ENCODE peak calls at places on chromosomes 6 and 20, in eight cellular contexts. D is left ventricle myocardium inferior; E is pancreas; J is cardiac fibroblast; H is GM12865; N is CD8-positive, alpha-beta T cell; W is choroid plexus epithelial cell; L is spleen. B is an unnamed sample.

GRCh38 chr6:147201885-147202515 is 2.2 kb upstream of the STXBP5 start:
- DNase-seq in D (no peak), E (no peak), J (peak; percentile 30), H (peak; percentile 55), N (no peak), W (peak; percentile 73), L (no peak), B (no peak)

GRCh38 chr6:74073429-74073828 is 377.4 kb downstream of the CD109 start:
- DNase-seq in D (no peak), E (no peak), J (peak; percentile 18), H (no peak), N (no peak), W (peak; percentile 49), L (no peak), B (no peak)

GRCh38 chr6:146389740-146390139 is 153.9 kb upstream of the RAB32 start:
- DNase-seq in D (no peak), E (no peak), J (peak; percentile 21), H (no peak), N (no peak), W (no peak), L (no peak), B (no peak)

GRCh38 chr6:170230520-170231390 is 60.1 kb downstream of the DLL1 start:
- DNase-seq in D (peak; percentile 19), E (peak; percentile 45), J (no peak), H (no peak), N (no peak), W (no peak), L (no peak), B (no peak)

GRCh38 chr6:163756079-163756478 is 341.6 kb downstream of the QKI start:
- DNase-seq in D (no peak), E (no peak), J (no peak), H (peak; percentile 94), N (no peak), W (peak; percentile 61), L (no peak), B (no peak)

GRCh38 chr6:130216630-130217029 is 6.1 kb downstream of the SAMD3 start:
- DNase-seq in D (no peak), E (no peak), J (no peak), H (no peak), N (no peak), W (no peak), L (no peak), B (no peak)

GRCh38 chr6:10565913-10566312 is 44.8 kb downstream of the GCNT2 start:
- DNase-seq in D (no peak), E (no peak), J (no peak), H (no peak), N (no peak), W (no peak), L (no peak), B (no peak)

GRCh38 chr20:50413088-50413500 is 97.1 kb upstream of the PTPN1 start:
- DNase-seq in D (no peak), E (no peak), J (peak; percentile 50), H (no peak), N (no peak), W (peak; percentile 52), L (no peak), B (no peak)

GRCh38 chr20:43243672-43244269 is 54.1 kb upstream of the PTPRT start:
- DNase-seq in D (no peak), E (no peak), J (peak; percentile 6), H (peak; percentile 3), N (no peak), W (no peak), L (no peak), B (no peak)

GRCh38 chr20:14612389-14612788 is 275.0 kb upstream of the FLRT3 start:
- DNase-seq in D (no peak), E (no peak), J (peak; percentile 15), H (no peak), N (no peak), W (peak; percentile 52), L (no peak), B (no peak)

GRCh38 chr6:167720456-167721285 is 106.0 kb upstream of the AFDN start:
- DNase-seq in D (no peak), E (no peak), J (no peak), H (no peak), N (no peak), W (no peak), L (peak; percentile 54), B (no peak)

GRCh38 chr6:80771941-80772340 is 665.5 kb downstream of the BCKDHB start:
- DNase-seq in D (no peak), E (no peak), J (peak; percentile 34), H (no peak), N (no peak), W (peak; percentile 60), L (no peak), B (peak; percentile 11)

GRCh38 chr6:132932566-132932965 is 118.2 kb downstream of the RPS12 start:
- DNase-seq in D (no peak), E (no peak), J (no peak), H (no peak), N (no peak), W (no peak), L (no peak), B (no peak)

GRCh38 chr6:41547799-41548097 is 1.6 kb downstream of the FOXP4 start:
- DNase-seq in D (no peak), E (no peak), J (no peak), H (no peak), N (no peak), W (no peak), L (no peak), B (no peak)

GRCh38 chr20:23255658-23256385 is 94.8 kb upstream of the NXT1 start:
- DNase-seq in D (no peak), E (no peak), J (peak; percentile 54), H (no peak), N (no peak), W (peak; percentile 64), L (no peak), B (no peak)

GRCh38 chr6:37936150-37936549 is 116.6 kb downstream of the ZFAND3 start:
- DNase-seq in D (no peak), E (no peak), J (no peak), H (no peak), N (no peak), W (no peak), L (no peak), B (no peak)

GRCh38 chr6:135321012-135321621 is 140.0 kb downstream of the MYB start:
- DNase-seq in D (no peak), E (no peak), J (no peak), H (no peak), N (no peak), W (no peak), L (no peak), B (no peak)

GRCh38 chr6:32716396-32716795 is 24.8 kb upstream of the HLA-DQA2 start:
- DNase-seq in D (no peak), E (no peak), J (no peak), H (peak; percentile 15), N (no peak), W (no peak), L (no peak), B (no peak)
- TF ChIP-seq CTCF in D (no peak), E (no peak), J (no peak), H (peak; percentile 7), N (no peak), W (no peak), L (no peak), B (no peak)

DNA sequence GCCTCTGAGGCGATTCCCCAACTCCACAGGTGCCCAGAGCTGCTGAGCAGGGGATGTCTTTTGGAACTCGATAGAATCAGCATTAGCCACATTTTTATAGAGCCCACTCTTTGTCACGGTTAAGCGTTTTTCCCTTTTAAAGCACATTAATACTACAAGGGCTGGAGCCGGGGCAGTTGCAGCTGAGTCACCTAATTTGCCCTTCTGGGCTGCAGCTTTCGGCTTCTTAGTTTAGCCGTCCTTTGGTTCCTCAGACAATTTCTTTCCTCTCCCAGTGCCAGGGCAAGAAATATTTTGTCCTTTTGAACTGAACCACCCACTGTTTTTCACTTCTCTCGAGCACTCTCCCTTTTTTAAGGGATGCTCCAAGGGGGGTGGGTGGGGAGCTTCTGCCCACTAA is 23.2 kb upstream of the NFATC2 start:
- DNase-seq in D (no peak), E (no peak), J (no peak), H (no peak), N (no peak), W (peak; percentile 43), L (no peak), B (no peak)
- H3K4me3 ChIP-seq in D (no peak overlapping the region), E (no peak overlapping the region), J (no peak overlapping the region), H (no peak overlapping the region), N (no peak overlapping the region), W (no peak overlapping the region), L (no peak overlapping the region), B (no peak overlapping the region)

DNA sequence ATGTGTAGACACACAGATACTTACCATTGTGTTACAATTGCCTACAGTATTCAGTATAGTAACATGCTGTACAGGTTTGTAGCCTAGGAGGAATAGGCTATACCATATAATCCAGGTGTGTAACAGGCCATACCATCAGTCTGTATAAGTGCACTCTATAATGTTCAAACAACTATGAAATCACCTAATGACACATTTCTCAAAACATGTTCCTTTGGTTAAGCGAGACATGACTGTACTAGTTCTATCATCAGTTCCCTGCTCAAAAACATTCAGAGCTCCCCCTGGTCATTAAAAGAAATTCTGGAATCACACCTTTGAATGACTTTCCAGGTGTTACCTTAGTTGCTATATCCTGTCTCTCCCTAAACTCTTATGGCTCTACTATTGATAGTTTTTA is 70.4 kb upstream of the SLC2A12 start:
- DNase-seq in D (no peak), E (no peak), J (no peak), H (no peak), N (no peak), W (no peak), L (no peak), B (no peak)
- TF ChIP-seq CTCF in D (no peak), E (no peak), J (no peak), H (no peak), N (no peak), W (no peak), L (no peak), B (no peak)

GRCh38 chr6:111087106-111087835 is at the start of gene SLC16A10:
- DNase-seq in D (peak; percentile 79), E (peak; percentile 95), J (peak; percentile 7), H (peak; percentile 82), N (peak; percentile 83), W (no peak), L (peak; percentile 86), B (no peak)

GRCh38 chr6:111088668-111089003 is 1.3 kb downstream of the SLC16A10 start:
- DNase-seq in D (no peak), E (no peak), J (no peak), H (no peak), N (no peak), W (no peak), L (no peak), B (no peak)

GRCh38 chr6:111087871-111088667 is 766 bp downstream of the SLC16A10 start:
- DNase-seq in D (peak; percentile 19), E (peak; percentile 73), J (no peak), H (peak; percentile 24), N (peak; percentile 79), W (peak; percentile 28), L (no peak), B (no peak)

GRCh38 chr6:111090766-111091165 is 3.5 kb downstream of the SLC16A10 start:
- DNase-seq in D (no peak), E (no peak), J (no peak), H (no peak), N (no peak), W (no peak), L (no peak), B (no peak)

DNA sequence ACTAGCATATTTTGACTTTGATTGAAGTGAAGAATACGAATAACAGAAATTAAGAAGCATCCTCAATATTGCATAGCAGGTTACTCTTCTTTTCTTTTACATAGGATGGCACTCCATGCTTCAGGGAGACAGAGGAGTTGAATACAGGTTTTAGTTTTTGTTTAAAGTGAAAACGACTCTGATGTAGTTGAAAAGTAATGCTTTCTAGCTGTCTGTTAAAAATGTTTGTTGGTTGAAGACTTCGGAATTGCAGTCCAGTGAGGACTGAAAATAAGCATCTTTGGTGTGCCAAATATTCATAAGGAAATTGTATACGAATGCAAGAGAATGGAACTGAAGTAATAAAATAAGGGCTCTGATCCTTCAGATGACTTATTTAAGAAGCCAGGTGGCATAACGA is 618 bp upstream of the SLC16A10 start:
- DNase-seq in D (no peak), E (no peak), J (no peak), H (no peak), N (no peak), W (no peak), L (no peak), B (no peak)
- H3K4me3 ChIP-seq in D (peak overlapping the region; percentile 73), E (peak overlapping the region; percentile 92), J (no peak overlapping the region), H (peak overlapping the region; percentile 80), N (peak overlapping the region; percentile 70), W (peak overlapping the region; percentile 56), L (peak overlapping the region; percentile 67), B (peak overlapping the region; percentile 41)

B was measured in HFF-Myc.